ENCODE peak calls at places on chromosomes 4 and X, in ten cellular contexts. W is NCI-H187; Z is iris pigment epithelial cell; L is ecto neural progenitor cell; D is suprapubic skin; P is GM23248; R is activated CD4-positive, alpha-beta T cell treated with anti-CD3 and anti-CD28 coated beads, Interleukin-2, amount 10 ng/mL, durations not matched to agents 7 days and 5 days; K is immature natural killer cell; I is activated T-helper 1 cell treated with anti-CD3 and anti-CD28 coated beads, Interleukin-2, amount 50 U/mL, for 16 hours; U is CD4-positive, alpha-beta T cell. A is an unnamed sample.

GRCh38 chrX:9285342-9285771 is 179.5 kb upstream of the TBL1X start:
- DNase-seq in K (no peak), L (no peak), Z (no peak), I (peak), D (no peak), W (no peak), P (no peak), R (no peak), U (no peak), A (no peak)

GRCh38 chrX:153981771-153982533 is 9.4 kb downstream of the TMEM187 start:
- DNase-seq in L (no peak), Z (peak), I (no peak), U (peak), K (no peak), P (no peak), D (no peak), W (no peak), R (peak), A (peak)

GRCh38 chr4:148686449-148686848 is 244.2 kb upstream of the NR3C2 start:
- DNase-seq in W (no peak), R (no peak), Z (no peak), P (no peak), L (no peak), K (no peak), U (no peak), I (no peak), D (no peak), A (no peak)

GRCh38 chrX:130771230-130771629 is 131.8 kb downstream of the ENOX2 start:
- DNase-seq in W (no peak), U (no peak), D (no peak), I (no peak), Z (no peak), L (no peak), K (no peak), P (peak), R (no peak), A (no peak)

GRCh38 chr4:43457866-43458265 is 565.4 kb downstream of the GRXCR1 start:
- DNase-seq in I (no peak), R (no peak), L (no peak), W (no peak), K (no peak), P (peak), Z (peak), U (no peak), D (no peak), A (no peak)

GRCh38 chr4:83768146-83768545 is 232.2 kb downstream of the GPAT3 start:
- DNase-seq in K (no peak), L (no peak), D (no peak), Z (no peak), W (no peak), I (no peak), U (no peak), P (no peak), R (no peak), A (no peak)

GRCh38 chr4:79121875-79122358 is 182.7 kb upstream of the PAQR3 start:
- DNase-seq in K (no peak), I (no peak), Z (no peak), R (no peak), P (no peak), U (no peak), L (no peak), D (no peak), W (no peak), A (no peak)

GRCh38 chr4:2042947-2043395 is 16.2 kb upstream of the NAT8L start:
- DNase-seq in I (no peak), K (no peak), D (peak), R (no peak), W (no peak), L (no peak), Z (no peak), U (no peak), P (no peak), A (no peak)

GRCh38 chrX:63128509-63128908 is 222.6 kb downstream of the SPIN4 start:
- DNase-seq in P (peak), K (no peak), I (no peak), L (no peak), U (no peak), R (peak), W (no peak), D (no peak), Z (peak), A (no peak)

GRCh38 chr4:174222266-174222872 is 61.1 kb downstream of the FBXO8 start:
- DNase-seq in Z (peak), I (no peak), K (no peak), P (peak), D (no peak), U (no peak), W (no peak), R (peak), L (no peak), A (no peak)

GRCh38 chr4:26150948-26151347 is 169.9 kb upstream of the RBPJ start:
- DNase-seq in U (no peak), W (no peak), P (peak), L (no peak), I (no peak), Z (peak), K (no peak), D (no peak), R (no peak), A (no peak)

GRCh38 chrX:20263474-20263873 is 3.2 kb downstream of the RPS6KA3 start:
- DNase-seq in P (peak), U (no peak), W (no peak), I (no peak), D (no peak), Z (peak), K (peak), R (peak), L (no peak), A (no peak)

GRCh38 chrX:136336623-136337022 is 35.9 kb downstream of the ADGRG4 start:
- DNase-seq in R (no peak), P (no peak), L (no peak), W (no peak), U (no peak), Z (peak), D (no peak), K (no peak), I (no peak), A (no peak)

GRCh38 chr4:88010921-88011320 is 3.5 kb downstream of the PKD2 start:
- DNase-seq in K (no peak), W (no peak), P (peak), R (no peak), L (no peak), Z (peak), D (no peak), I (no peak), U (no peak), A (no peak)

GRCh38 chr4:102157984-102158383 is 187.3 kb downstream of the SLC39A8 start:
- DNase-seq in K (no peak), I (no peak), W (no peak), R (no peak), L (no peak), U (no peak), Z (no peak), D (no peak), P (no peak), A (no peak)

GRCh38 chrX:106612403-106612789 is 618 bp downstream of the RADX start:
- DNase-seq in D (no peak), L (no peak), U (no peak), K (peak), W (peak), Z (no peak), I (no peak), P (peak), R (no peak), A (no peak)

GRCh38 chr4:77010841-77011354 is 61.3 kb downstream of the SEPTIN11 start:
- DNase-seq in Z (peak), P (peak), L (no peak), U (no peak), R (no peak), I (no peak), W (no peak), D (no peak), K (no peak), A (no peak)

GRCh38 chr4:17385403-17385802 is 126.5 kb downstream of the QDPR start:
- DNase-seq in R (peak), P (peak), U (no peak), Z (peak), L (no peak), K (peak), W (no peak), I (no peak), D (no peak), A (no peak)

GRCh38 chr4:139171878-139172691 is 4.9 kb downstream of the ELF2 start:
- DNase-seq in L (no peak), Z (peak), U (no peak), D (no peak), R (no peak), I (no peak), P (peak), W (no peak), K (no peak), A (no peak)

GRCh38 chr4:132827522-132827921 is 321.6 kb upstream of the PCDH10 start:
- DNase-seq in Z (no peak), D (no peak), U (no peak), R (no peak), I (no peak), L (no peak), K (no peak), P (no peak), W (no peak), A (no peak)

GRCh38 chrX:74383611-74384010 is 37.7 kb upstream of the SLC16A2 start:
- DNase-seq in P (peak), U (no peak), D (no peak), K (no peak), I (no peak), L (peak), R (peak), Z (peak), W (no peak), A (peak)

GRCh38 chr4:151719045-151719743 is 41.6 kb downstream of the GATB start:
- DNase-seq in U (no peak), P (no peak), Z (no peak), L (no peak), K (no peak), W (no peak), I (no peak), R (no peak), D (no peak), A (peak)

GRCh38 chrX:150213481-150214030 is 149.6 kb upstream of the MAMLD1 start:
- DNase-seq in L (no peak), I (no peak), U (no peak), P (no peak), R (no peak), K (no peak), Z (no peak), D (no peak), W (no peak), A (no peak)

GRCh38 chr4:144583658-144584057 is 62.3 kb upstream of the HHIP start:
- DNase-seq in U (no peak), K (no peak), Z (peak), L (no peak), D (no peak), W (no peak), I (no peak), R (no peak), P (peak), A (no peak)

GRCh38 chrX:85303544-85303943 is 59.8 kb downstream of the ZNF711 start:
- DNase-seq in R (no peak), I (no peak), Z (no peak), P (no peak), K (no peak), U (no peak), D (no peak), W (no peak), L (no peak), A (no peak)

GRCh38 chrX:48022740-48023139 is 16.0 kb downstream of the SPACA5 start:
- DNase-seq in D (no peak), I (no peak), W (no peak), R (no peak), U (no peak), Z (no peak), K (no peak), L (no peak), P (peak), A (no peak)

GRCh38 chrX:10450229-10450958 is 170.0 kb downstream of the MID1 start:
- DNase-seq in R (no peak), W (no peak), L (no peak), K (no peak), Z (peak), P (peak), I (no peak), U (no peak), D (no peak), A (no peak)

GRCh38 chrX:139290310-139290709 is 240.2 kb upstream of the F9 start:
- DNase-seq in L (no peak), P (peak), U (no peak), W (no peak), K (no peak), R (no peak), Z (no peak), D (no peak), I (no peak), A (no peak)

GRCh38 chr4:24582235-24582863 is 2.0 kb downstream of the DHX15 start:
- DNase-seq in I (no peak), L (no peak), D (no peak), W (no peak), U (no peak), K (no peak), Z (no peak), R (no peak), P (peak), A (no peak)

GRCh38 chr4:168628251-168628650 is 131.4 kb downstream of the PALLD start:
- DNase-seq in U (no peak), K (no peak), I (no peak), R (no peak), D (no peak), W (no peak), P (no peak), L (no peak), Z (no peak), A (no peak)

GRCh38 chrX:39445336-39445735 is 644.1 kb downstream of the MID1IP1 start:
- DNase-seq in P (no peak), W (no peak), I (no peak), L (no peak), Z (peak), K (no peak), D (no peak), R (peak), U (peak), A (peak)

GRCh38 chr4:33482773-33483172 is 2761.5 kb downstream of the ARAP2 start:
- DNase-seq in K (no peak), U (no peak), I (no peak), L (no peak), D (no peak), R (no peak), Z (no peak), P (no peak), W (no peak), A (no peak)

GRCh38 chr4:121913667-121914066 is 38.2 kb downstream of the TRPC3 start:
- DNase-seq in P (no peak), L (no peak), I (no peak), U (no peak), R (no peak), D (no peak), K (no peak), W (no peak), Z (peak), A (no peak)

GRCh38 chr4:142703694-142704309 is 142.3 kb downstream of the INPP4B start:
- DNase-seq in L (no peak), Z (no peak), D (no peak), U (no peak), K (peak), I (no peak), P (no peak), W (no peak), R (peak), A (no peak)

GRCh38 chr4:8488791-8489369 is 48.3 kb downstream of the TRMT44 start:
- DNase-seq in L (no peak), R (no peak), U (no peak), Z (no peak), D (no peak), I (no peak), K (no peak), P (no peak), W (no peak), A (no peak)

GRCh38 chr4:152665691-152666410 is 13.9 kb downstream of the TMEM154 start:
- DNase-seq in D (no peak), W (no peak), I (no peak), P (no peak), K (no peak), L (no peak), U (no peak), Z (no peak), R (no peak), A (no peak)

GRCh38 chr4:147833254-147833653 is 101.4 kb downstream of the ARHGAP10 start:
- DNase-seq in K (no peak), L (no peak), I (no peak), D (no peak), R (no peak), U (no peak), Z (peak), W (no peak), P (peak), A (no peak)

GRCh38 chr4:117577686-117578085 is 456.6 kb upstream of the NDST3 start:
- DNase-seq in Z (no peak), L (no peak), R (no peak), W (no peak), U (no peak), I (no peak), D (no peak), P (no peak), K (no peak), A (no peak)

GRCh38 chr4:168589154-168589553 is 92.3 kb downstream of the PALLD start:
- DNase-seq in P (peak), I (no peak), U (no peak), Z (peak), W (no peak), L (no peak), D (no peak), K (no peak), R (no peak), A (peak)

A was measured in ELF-1.